ENCODE peak calls at places on chromosomes 13 and 19, in five cellular contexts. T is activated naive CD4-positive, alpha-beta T cell treated with anti-CD3 and anti-CD28 coated beads for 36 hours; P is NCI-H774; R is adrenal gland; F is T-helper 2 cell. D is an unnamed sample.

GRCh38 chr19:18833849-18834643 is 2.3 kb downstream of the UPF1 start:
- DNase-seq in T (no peak), P (peak; percentile 53), R (no peak), F (no peak), D (peak; percentile 42)

GRCh38 chr19:38055655-38056521 is 148.9 kb downstream of the SIPA1L3 start:
- DNase-seq in T (no peak), P (no peak), R (no peak), F (no peak), D (peak; percentile 53)

GRCh38 chr19:23996549-23996948 is 81.9 kb downstream of the ZNF726 start:
- DNase-seq in T (no peak), P (no peak), R (no peak), F (no peak), D (no peak)

GRCh38 chr13:113964251-113964995 is 9.5 kb downstream of the C13orf46 start:
- DNase-seq in T (no peak), P (no peak), R (no peak), F (no peak), D (no peak)

GRCh38 chr13:92900455-92900854 is 326.2 kb upstream of the GPC6 start:
- DNase-seq in T (no peak), P (no peak), R (no peak), F (no peak), D (no peak)

GRCh38 chr13:27131202-27131623 is 40.4 kb downstream of the USP12 start:
- DNase-seq in T (peak; percentile 89), P (no peak), R (no peak), F (peak; percentile 47), D (peak; percentile 12)

GRCh38 chr19:5189318-5189607 is 151.3 kb downstream of the PTPRS start:
- DNase-seq in T (no peak), P (no peak), R (no peak), F (no peak), D (no peak)

GRCh38 chr19:28331596-28331995 is 881.4 kb downstream of the UQCRFS1 start:
- DNase-seq in T (no peak), P (no peak), R (no peak), F (no peak), D (no peak)

GRCh38 chr19:47699360-47699917 is 13.8 kb upstream of the EHD2 start:
- DNase-seq in T (peak; percentile 66), P (no peak), R (peak; percentile 78), F (peak; percentile 51), D (peak; percentile 21)

GRCh38 chr19:35717665-35718344 is at the start of gene KMT2B:
- DNase-seq in T (no peak), P (peak; percentile 90), R (no peak), F (no peak), D (peak; percentile 93)

GRCh38 chr13:98816406-98816805 is 63.9 kb upstream of the SLC15A1 start:
- DNase-seq in T (no peak), P (no peak), R (no peak), F (no peak), D (no peak)

GRCh38 chr19:47081095-47081494 is 32.5 kb downstream of the ZC3H4 start:
- DNase-seq in T (no peak), P (no peak), R (no peak), F (no peak), D (no peak)

GRCh38 chr19:47111081-47111589 is 2.4 kb downstream of the ZC3H4 start:
- DNase-seq in T (peak; percentile 83), P (no peak), R (no peak), F (no peak), D (no peak)

GRCh38 chr19:7844951-7845350 is 14.9 kb downstream of the EVI5L start:
- DNase-seq in T (no peak), P (no peak), R (no peak), F (no peak), D (no peak)

GRCh38 chr19:726993-727956 is 18.5 kb downstream of the PALM start:
- DNase-seq in T (no peak), P (no peak), R (no peak), F (no peak), D (no peak)

GRCh38 chr13:29520671-29521070 is 74.8 kb downstream of the SLC7A1 start:
- DNase-seq in T (no peak), P (no peak), R (no peak), F (no peak), D (no peak)

GRCh38 chr13:30299746-30300145 is 7.6 kb downstream of the KATNAL1 start:
- DNase-seq in T (no peak), P (no peak), R (no peak), F (no peak), D (no peak)

GRCh38 chr19:51108066-51108804 is at the start of gene CTU1:
- DNase-seq in T (peak; percentile 99), P (peak; percentile 98), R (peak; percentile 99), F (peak; percentile 98), D (peak; percentile 97)

D was measured in NCI-H510A treated with DMSO at 0.1 percent for 48 hours.